ENCODE peak calls at places on chromosomes 7 and 10, in nine cellular contexts. One of them, this sample, is unnamed.

GRCh38 chr7:76317782-76318487 is 15.5 kb downstream of the HSPB1 start:
- DNase-seq in stimulated activated CD8-positive, alpha-beta memory T cell treated with anti-CD3 and anti-CD28 coated beads, Interleukin-15, amount 100 ng/mL, for 4 hours: peak; percentile 89
- DNase-seq in substantia nigra: peak; percentile 80
- DNase-seq in mucosa of descending colon: peak; percentile 98
- DNase-seq in caudate nucleus: peak; percentile 96
- DNase-seq in CD8-positive, alpha-beta memory T cell: peak; percentile 97
- DNase-seq in stimulated activated CD4-positive, alpha-beta T cell treated with anti-CD3 and anti-CD28 coated beads, Interleukin-1b, Interleukin-23, amount 100 ng/mL, for 48 hours: peak; percentile 96
- DNase-seq in H54: peak; percentile 92
- DNase-seq in CD8-positive, alpha-beta T cell: peak; percentile 95
- DNase-seq in this sample: peak; percentile 95

GRCh38 chr10:53109320-53109719 is 336.7 kb upstream of the MBL2 start:
- DNase-seq in stimulated activated CD8-positive, alpha-beta memory T cell treated with anti-CD3 and anti-CD28 coated beads, Interleukin-15, amount 100 ng/mL, for 4 hours: no peak
- DNase-seq in stimulated activated CD4-positive, alpha-beta T cell treated with anti-CD3 and anti-CD28 coated beads, Interleukin-1b, Interleukin-23, amount 100 ng/mL, for 48 hours: no peak
- DNase-seq in caudate nucleus: no peak
- DNase-seq in substantia nigra: no peak
- DNase-seq in CD8-positive, alpha-beta T cell: no peak
- DNase-seq in mucosa of descending colon: no peak
- DNase-seq in H54: no peak
- DNase-seq in CD8-positive, alpha-beta memory T cell: no peak
- DNase-seq in this sample: no peak

GRCh38 chr7:20470726-20471125 is 140.0 kb downstream of the ITGB8 start:
- DNase-seq in CD8-positive, alpha-beta memory T cell: no peak
- DNase-seq in H54: no peak
- DNase-seq in stimulated activated CD8-positive, alpha-beta memory T cell treated with anti-CD3 and anti-CD28 coated beads, Interleukin-15, amount 100 ng/mL, for 4 hours: no peak
- DNase-seq in substantia nigra: no peak
- DNase-seq in stimulated activated CD4-positive, alpha-beta T cell treated with anti-CD3 and anti-CD28 coated beads, Interleukin-1b, Interleukin-23, amount 100 ng/mL, for 48 hours: no peak
- DNase-seq in mucosa of descending colon: peak; percentile 4
- DNase-seq in caudate nucleus: no peak
- DNase-seq in CD8-positive, alpha-beta T cell: no peak
- DNase-seq in this sample: no peak

GRCh38 chr7:48832303-48832845 is 92.0 kb upstream of the CDC14C start:
- DNase-seq in CD8-positive, alpha-beta T cell: no peak
- DNase-seq in caudate nucleus: no peak
- DNase-seq in mucosa of descending colon: no peak
- DNase-seq in stimulated activated CD8-positive, alpha-beta memory T cell treated with anti-CD3 and anti-CD28 coated beads, Interleukin-15, amount 100 ng/mL, for 4 hours: no peak
- DNase-seq in substantia nigra: no peak
- DNase-seq in H54: no peak
- DNase-seq in CD8-positive, alpha-beta memory T cell: no peak
- DNase-seq in stimulated activated CD4-positive, alpha-beta T cell treated with anti-CD3 and anti-CD28 coated beads, Interleukin-1b, Interleukin-23, amount 100 ng/mL, for 48 hours: no peak
- DNase-seq in this sample: no peak

GRCh38 chr10:110209926-110210662 is 2.7 kb downstream of the MXI1 start:
- DNase-seq in CD8-positive, alpha-beta T cell: peak; percentile 79
- DNase-seq in H54: no peak
- DNase-seq in stimulated activated CD8-positive, alpha-beta memory T cell treated with anti-CD3 and anti-CD28 coated beads, Interleukin-15, amount 100 ng/mL, for 4 hours: no peak
- DNase-seq in mucosa of descending colon: peak; percentile 56
- DNase-seq in CD8-positive, alpha-beta memory T cell: no peak
- DNase-seq in substantia nigra: peak; percentile 80
- DNase-seq in stimulated activated CD4-positive, alpha-beta T cell treated with anti-CD3 and anti-CD28 coated beads, Interleukin-1b, Interleukin-23, amount 100 ng/mL, for 48 hours: peak; percentile 38
- DNase-seq in caudate nucleus: peak; percentile 48
- DNase-seq in this sample: no peak

GRCh38 chr7:114784756-114785155 is 137.1 kb upstream of the MDFIC start:
- DNase-seq in stimulated activated CD4-positive, alpha-beta T cell treated with anti-CD3 and anti-CD28 coated beads, Interleukin-1b, Interleukin-23, amount 100 ng/mL, for 48 hours: no peak
- DNase-seq in substantia nigra: no peak
- DNase-seq in mucosa of descending colon: no peak
- DNase-seq in stimulated activated CD8-positive, alpha-beta memory T cell treated with anti-CD3 and anti-CD28 coated beads, Interleukin-15, amount 100 ng/mL, for 4 hours: no peak
- DNase-seq in caudate nucleus: no peak
- DNase-seq in H54: no peak
- DNase-seq in CD8-positive, alpha-beta T cell: no peak
- DNase-seq in CD8-positive, alpha-beta memory T cell: no peak
- DNase-seq in this sample: no peak

GRCh38 chr7:134477954-134478353 is 19.1 kb upstream of the AKR1B1 start:
- DNase-seq in CD8-positive, alpha-beta T cell: no peak
- DNase-seq in stimulated activated CD8-positive, alpha-beta memory T cell treated with anti-CD3 and anti-CD28 coated beads, Interleukin-15, amount 100 ng/mL, for 4 hours: no peak
- DNase-seq in substantia nigra: no peak
- DNase-seq in H54: no peak
- DNase-seq in caudate nucleus: no peak
- DNase-seq in stimulated activated CD4-positive, alpha-beta T cell treated with anti-CD3 and anti-CD28 coated beads, Interleukin-1b, Interleukin-23, amount 100 ng/mL, for 48 hours: no peak
- DNase-seq in mucosa of descending colon: no peak
- DNase-seq in CD8-positive, alpha-beta memory T cell: no peak
- DNase-seq in this sample: no peak

GRCh38 chr10:17366705-17367104 is 87.7 kb downstream of the ST8SIA6 start:
- DNase-seq in CD8-positive, alpha-beta memory T cell: no peak
- DNase-seq in CD8-positive, alpha-beta T cell: no peak
- DNase-seq in caudate nucleus: no peak
- DNase-seq in H54: no peak
- DNase-seq in mucosa of descending colon: no peak
- DNase-seq in stimulated activated CD4-positive, alpha-beta T cell treated with anti-CD3 and anti-CD28 coated beads, Interleukin-1b, Interleukin-23, amount 100 ng/mL, for 48 hours: no peak
- DNase-seq in stimulated activated CD8-positive, alpha-beta memory T cell treated with anti-CD3 and anti-CD28 coated beads, Interleukin-15, amount 100 ng/mL, for 4 hours: no peak
- DNase-seq in substantia nigra: no peak
- DNase-seq in this sample: no peak

GRCh38 chr7:69208848-69209247 is 389.4 kb upstream of the AUTS2 start:
- DNase-seq in stimulated activated CD4-positive, alpha-beta T cell treated with anti-CD3 and anti-CD28 coated beads, Interleukin-1b, Interleukin-23, amount 100 ng/mL, for 48 hours: no peak
- DNase-seq in mucosa of descending colon: no peak
- DNase-seq in stimulated activated CD8-positive, alpha-beta memory T cell treated with anti-CD3 and anti-CD28 coated beads, Interleukin-15, amount 100 ng/mL, for 4 hours: no peak
- DNase-seq in caudate nucleus: no peak
- DNase-seq in H54: no peak
- DNase-seq in substantia nigra: no peak
- DNase-seq in CD8-positive, alpha-beta memory T cell: no peak
- DNase-seq in CD8-positive, alpha-beta T cell: no peak
- DNase-seq in this sample: no peak

GRCh38 chr10:130740788-130741785 is 570.4 kb downstream of the TCERG1L start:
- DNase-seq in stimulated activated CD8-positive, alpha-beta memory T cell treated with anti-CD3 and anti-CD28 coated beads, Interleukin-15, amount 100 ng/mL, for 4 hours: no peak
- DNase-seq in substantia nigra: no peak
- DNase-seq in stimulated activated CD4-positive, alpha-beta T cell treated with anti-CD3 and anti-CD28 coated beads, Interleukin-1b, Interleukin-23, amount 100 ng/mL, for 48 hours: no peak
- DNase-seq in CD8-positive, alpha-beta T cell: no peak
- DNase-seq in CD8-positive, alpha-beta memory T cell: no peak
- DNase-seq in caudate nucleus: no peak
- DNase-seq in mucosa of descending colon: no peak
- DNase-seq in H54: no peak
- DNase-seq in this sample: no peak

GRCh38 chr7:34158311-34158710 is 253.0 kb downstream of the BMPER start:
- DNase-seq in stimulated activated CD8-positive, alpha-beta memory T cell treated with anti-CD3 and anti-CD28 coated beads, Interleukin-15, amount 100 ng/mL, for 4 hours: no peak
- DNase-seq in CD8-positive, alpha-beta T cell: no peak
- DNase-seq in stimulated activated CD4-positive, alpha-beta T cell treated with anti-CD3 and anti-CD28 coated beads, Interleukin-1b, Interleukin-23, amount 100 ng/mL, for 48 hours: no peak
- DNase-seq in CD8-positive, alpha-beta memory T cell: no peak
- DNase-seq in substantia nigra: no peak
- DNase-seq in mucosa of descending colon: no peak
- DNase-seq in caudate nucleus: no peak
- DNase-seq in H54: no peak
- DNase-seq in this sample: no peak

GRCh38 chr10:44333511-44333910 is 51.4 kb downstream of the CXCL12 start:
- DNase-seq in stimulated activated CD8-positive, alpha-beta memory T cell treated with anti-CD3 and anti-CD28 coated beads, Interleukin-15, amount 100 ng/mL, for 4 hours: no peak
- DNase-seq in CD8-positive, alpha-beta T cell: no peak
- DNase-seq in substantia nigra: no peak
- DNase-seq in stimulated activated CD4-positive, alpha-beta T cell treated with anti-CD3 and anti-CD28 coated beads, Interleukin-1b, Interleukin-23, amount 100 ng/mL, for 48 hours: no peak
- DNase-seq in mucosa of descending colon: no peak
- DNase-seq in CD8-positive, alpha-beta memory T cell: no peak
- DNase-seq in caudate nucleus: no peak
- DNase-seq in H54: no peak
- DNase-seq in this sample: no peak

GRCh38 chr10:60236869-60237524 is 152.7 kb downstream of the ANK3 start:
- DNase-seq in CD8-positive, alpha-beta T cell: no peak
- DNase-seq in mucosa of descending colon: peak; percentile 42
- DNase-seq in stimulated activated CD8-positive, alpha-beta memory T cell treated with anti-CD3 and anti-CD28 coated beads, Interleukin-15, amount 100 ng/mL, for 4 hours: no peak
- DNase-seq in CD8-positive, alpha-beta memory T cell: no peak
- DNase-seq in stimulated activated CD4-positive, alpha-beta T cell treated with anti-CD3 and anti-CD28 coated beads, Interleukin-1b, Interleukin-23, amount 100 ng/mL, for 48 hours: no peak
- DNase-seq in H54: peak; percentile 59
- DNase-seq in caudate nucleus: no peak
- DNase-seq in substantia nigra: no peak
- DNase-seq in this sample: peak; percentile 24

GRCh38 chr7:157192861-157193260 is 54.1 kb downstream of the UBE3C start:
- DNase-seq in CD8-positive, alpha-beta memory T cell: no peak
- DNase-seq in H54: no peak
- DNase-seq in substantia nigra: no peak
- DNase-seq in stimulated activated CD8-positive, alpha-beta memory T cell treated with anti-CD3 and anti-CD28 coated beads, Interleukin-15, amount 100 ng/mL, for 4 hours: no peak
- DNase-seq in CD8-positive, alpha-beta T cell: no peak
- DNase-seq in stimulated activated CD4-positive, alpha-beta T cell treated with anti-CD3 and anti-CD28 coated beads, Interleukin-1b, Interleukin-23, amount 100 ng/mL, for 48 hours: no peak
- DNase-seq in caudate nucleus: no peak
- DNase-seq in mucosa of descending colon: no peak
- DNase-seq in this sample: no peak

GRCh38 chr7:100486753-100487446 is 3.2 kb downstream of the NYAP1 start:
- DNase-seq in stimulated activated CD4-positive, alpha-beta T cell treated with anti-CD3 and anti-CD28 coated beads, Interleukin-1b, Interleukin-23, amount 100 ng/mL, for 48 hours: no peak
- DNase-seq in substantia nigra: no peak
- DNase-seq in H54: no peak
- DNase-seq in CD8-positive, alpha-beta memory T cell: no peak
- DNase-seq in mucosa of descending colon: no peak
- DNase-seq in CD8-positive, alpha-beta T cell: no peak
- DNase-seq in caudate nucleus: no peak
- DNase-seq in stimulated activated CD8-positive, alpha-beta memory T cell treated with anti-CD3 and anti-CD28 coated beads, Interleukin-15, amount 100 ng/mL, for 4 hours: no peak
- DNase-seq in this sample: no peak

GRCh38 chr7:102129636-102130370 is 156.9 kb upstream of the SH2B2 start:
- DNase-seq in stimulated activated CD8-positive, alpha-beta memory T cell treated with anti-CD3 and anti-CD28 coated beads, Interleukin-15, amount 100 ng/mL, for 4 hours: no peak
- DNase-seq in caudate nucleus: no peak
- DNase-seq in stimulated activated CD4-positive, alpha-beta T cell treated with anti-CD3 and anti-CD28 coated beads, Interleukin-1b, Interleukin-23, amount 100 ng/mL, for 48 hours: no peak
- DNase-seq in H54: no peak
- DNase-seq in substantia nigra: no peak
- DNase-seq in CD8-positive, alpha-beta memory T cell: no peak
- DNase-seq in CD8-positive, alpha-beta T cell: no peak
- DNase-seq in mucosa of descending colon: no peak
- DNase-seq in this sample: no peak

GRCh38 chr10:77416327-77417135 is 221.1 kb downstream of the KCNMA1 start:
- DNase-seq in CD8-positive, alpha-beta memory T cell: no peak
- DNase-seq in substantia nigra: no peak
- DNase-seq in stimulated activated CD4-positive, alpha-beta T cell treated with anti-CD3 and anti-CD28 coated beads, Interleukin-1b, Interleukin-23, amount 100 ng/mL, for 48 hours: no peak
- DNase-seq in stimulated activated CD8-positive, alpha-beta memory T cell treated with anti-CD3 and anti-CD28 coated beads, Interleukin-15, amount 100 ng/mL, for 4 hours: no peak
- DNase-seq in mucosa of descending colon: no peak
- DNase-seq in CD8-positive, alpha-beta T cell: no peak
- DNase-seq in caudate nucleus: no peak
- DNase-seq in H54: peak; percentile 87
- DNase-seq in this sample: no peak

GRCh38 chr7:80760292-80760691 is 121.8 kb downstream of the CD36 start:
- DNase-seq in CD8-positive, alpha-beta memory T cell: no peak
- DNase-seq in stimulated activated CD4-positive, alpha-beta T cell treated with anti-CD3 and anti-CD28 coated beads, Interleukin-1b, Interleukin-23, amount 100 ng/mL, for 48 hours: no peak
- DNase-seq in H54: no peak
- DNase-seq in mucosa of descending colon: no peak
- DNase-seq in substantia nigra: no peak
- DNase-seq in stimulated activated CD8-positive, alpha-beta memory T cell treated with anti-CD3 and anti-CD28 coated beads, Interleukin-15, amount 100 ng/mL, for 4 hours: no peak
- DNase-seq in CD8-positive, alpha-beta T cell: no peak
- DNase-seq in caudate nucleus: no peak
- DNase-seq in this sample: no peak

GRCh38 chr10:43128958-43129706 is 9.1 kb upstream of the CSGALNACT2 start:
- DNase-seq in H54: peak; percentile 88
- DNase-seq in mucosa of descending colon: no peak
- DNase-seq in CD8-positive, alpha-beta T cell: no peak
- DNase-seq in stimulated activated CD4-positive, alpha-beta T cell treated with anti-CD3 and anti-CD28 coated beads, Interleukin-1b, Interleukin-23, amount 100 ng/mL, for 48 hours: peak; percentile 47
- DNase-seq in stimulated activated CD8-positive, alpha-beta memory T cell treated with anti-CD3 and anti-CD28 coated beads, Interleukin-15, amount 100 ng/mL, for 4 hours: no peak
- DNase-seq in CD8-positive, alpha-beta memory T cell: no peak
- DNase-seq in substantia nigra: no peak
- DNase-seq in caudate nucleus: no peak
- DNase-seq in this sample: peak; percentile 32

GRCh38 chr7:139648941-139649425 is 125.5 kb downstream of the CLEC2L start:
- DNase-seq in CD8-positive, alpha-beta memory T cell: no peak
- DNase-seq in stimulated activated CD8-positive, alpha-beta memory T cell treated with anti-CD3 and anti-CD28 coated beads, Interleukin-15, amount 100 ng/mL, for 4 hours: no peak
- DNase-seq in caudate nucleus: no peak
- DNase-seq in CD8-positive, alpha-beta T cell: no peak
- DNase-seq in mucosa of descending colon: no peak
- DNase-seq in H54: no peak
- DNase-seq in stimulated activated CD4-positive, alpha-beta T cell treated with anti-CD3 and anti-CD28 coated beads, Interleukin-1b, Interleukin-23, amount 100 ng/mL, for 48 hours: peak; percentile 43
- DNase-seq in substantia nigra: no peak
- DNase-seq in this sample: no peak

GRCh38 chr7:66713687-66714086 is 26.8 kb upstream of the RABGEF1 start:
- DNase-seq in stimulated activated CD4-positive, alpha-beta T cell treated with anti-CD3 and anti-CD28 coated beads, Interleukin-1b, Interleukin-23, amount 100 ng/mL, for 48 hours: no peak
- DNase-seq in H54: no peak
- DNase-seq in substantia nigra: no peak
- DNase-seq in caudate nucleus: no peak
- DNase-seq in CD8-positive, alpha-beta T cell: no peak
- DNase-seq in mucosa of descending colon: no peak
- DNase-seq in stimulated activated CD8-positive, alpha-beta memory T cell treated with anti-CD3 and anti-CD28 coated beads, Interleukin-15, amount 100 ng/mL, for 4 hours: no peak
- DNase-seq in CD8-positive, alpha-beta memory T cell: no peak
- DNase-seq in this sample: no peak

GRCh38 chr10:73529089-73529832 is 33.4 kb upstream of the PPP3CB start:
- DNase-seq in substantia nigra: peak; percentile 3
- DNase-seq in stimulated activated CD8-positive, alpha-beta memory T cell treated with anti-CD3 and anti-CD28 coated beads, Interleukin-15, amount 100 ng/mL, for 4 hours: no peak
- DNase-seq in CD8-positive, alpha-beta T cell: peak; percentile 43
- DNase-seq in H54: peak; percentile 67
- DNase-seq in caudate nucleus: no peak
- DNase-seq in CD8-positive, alpha-beta memory T cell: peak; percentile 29
- DNase-seq in stimulated activated CD4-positive, alpha-beta T cell treated with anti-CD3 and anti-CD28 coated beads, Interleukin-1b, Interleukin-23, amount 100 ng/mL, for 48 hours: peak; percentile 28
- DNase-seq in mucosa of descending colon: peak; percentile 70
- DNase-seq in this sample: peak; percentile 25

GRCh38 chr7:34747842-34748241 is 89.8 kb downstream of the NPSR1 start:
- DNase-seq in CD8-positive, alpha-beta T cell: no peak
- DNase-seq in substantia nigra: no peak
- DNase-seq in H54: no peak
- DNase-seq in stimulated activated CD4-positive, alpha-beta T cell treated with anti-CD3 and anti-CD28 coated beads, Interleukin-1b, Interleukin-23, amount 100 ng/mL, for 48 hours: no peak
- DNase-seq in CD8-positive, alpha-beta memory T cell: no peak
- DNase-seq in caudate nucleus: no peak
- DNase-seq in stimulated activated CD8-positive, alpha-beta memory T cell treated with anti-CD3 and anti-CD28 coated beads, Interleukin-15, amount 100 ng/mL, for 4 hours: no peak
- DNase-seq in mucosa of descending colon: peak; percentile 18
- DNase-seq in this sample: no peak

GRCh38 chr10:86523348-86523747 is 1.8 kb upstream of the WAPL start:
- DNase-seq in CD8-positive, alpha-beta memory T cell: no peak
- DNase-seq in caudate nucleus: no peak
- DNase-seq in stimulated activated CD8-positive, alpha-beta memory T cell treated with anti-CD3 and anti-CD28 coated beads, Interleukin-15, amount 100 ng/mL, for 4 hours: no peak
- DNase-seq in CD8-positive, alpha-beta T cell: no peak
- DNase-seq in mucosa of descending colon: no peak
- DNase-seq in stimulated activated CD4-positive, alpha-beta T cell treated with anti-CD3 and anti-CD28 coated beads, Interleukin-1b, Interleukin-23, amount 100 ng/mL, for 48 hours: no peak
- DNase-seq in substantia nigra: no peak
- DNase-seq in H54: no peak
- DNase-seq in this sample: no peak

GRCh38 chr10:99975942-99976809 is 33.6 kb downstream of the DNMBP start:
- DNase-seq in CD8-positive, alpha-beta memory T cell: no peak
- DNase-seq in H54: no peak
- DNase-seq in stimulated activated CD8-positive, alpha-beta memory T cell treated with anti-CD3 and anti-CD28 coated beads, Interleukin-15, amount 100 ng/mL, for 4 hours: no peak
- DNase-seq in stimulated activated CD4-positive, alpha-beta T cell treated with anti-CD3 and anti-CD28 coated beads, Interleukin-1b, Interleukin-23, amount 100 ng/mL, for 48 hours: no peak
- DNase-seq in substantia nigra: no peak
- DNase-seq in caudate nucleus: no peak
- DNase-seq in mucosa of descending colon: no peak
- DNase-seq in CD8-positive, alpha-beta T cell: no peak
- DNase-seq in this sample: no peak

GRCh38 chr7:40843338-40844026 is 708.7 kb downstream of the SUGCT start:
- DNase-seq in caudate nucleus: no peak
- DNase-seq in mucosa of descending colon: no peak
- DNase-seq in stimulated activated CD8-positive, alpha-beta memory T cell treated with anti-CD3 and anti-CD28 coated beads, Interleukin-15, amount 100 ng/mL, for 4 hours: no peak
- DNase-seq in stimulated activated CD4-positive, alpha-beta T cell treated with anti-CD3 and anti-CD28 coated beads, Interleukin-1b, Interleukin-23, amount 100 ng/mL, for 48 hours: no peak
- DNase-seq in H54: no peak
- DNase-seq in substantia nigra: no peak
- DNase-seq in CD8-positive, alpha-beta memory T cell: no peak
- DNase-seq in CD8-positive, alpha-beta T cell: no peak
- DNase-seq in this sample: no peak

GRCh38 chr10:133279961-133280283 is 3.3 kb upstream of the ADAM8 start:
- DNase-seq in CD8-positive, alpha-beta T cell: no peak
- DNase-seq in stimulated activated CD8-positive, alpha-beta memory T cell treated with anti-CD3 and anti-CD28 coated beads, Interleukin-15, amount 100 ng/mL, for 4 hours: no peak
- DNase-seq in caudate nucleus: no peak
- DNase-seq in H54: no peak
- DNase-seq in CD8-positive, alpha-beta memory T cell: no peak
- DNase-seq in mucosa of descending colon: no peak
- DNase-seq in stimulated activated CD4-positive, alpha-beta T cell treated with anti-CD3 and anti-CD28 coated beads, Interleukin-1b, Interleukin-23, amount 100 ng/mL, for 48 hours: no peak
- DNase-seq in substantia nigra: no peak
- DNase-seq in this sample: no peak

GRCh38 chr10:127907411-127908105 is 655 bp downstream of the PTPRE start:
- DNase-seq in stimulated activated CD4-positive, alpha-beta T cell treated with anti-CD3 and anti-CD28 coated beads, Interleukin-1b, Interleukin-23, amount 100 ng/mL, for 48 hours: no peak
- DNase-seq in mucosa of descending colon: peak; percentile 44
- DNase-seq in CD8-positive, alpha-beta T cell: no peak
- DNase-seq in H54: no peak
- DNase-seq in substantia nigra: no peak
- DNase-seq in CD8-positive, alpha-beta memory T cell: no peak
- DNase-seq in stimulated activated CD8-positive, alpha-beta memory T cell treated with anti-CD3 and anti-CD28 coated beads, Interleukin-15, amount 100 ng/mL, for 4 hours: no peak
- DNase-seq in caudate nucleus: no peak
- DNase-seq in this sample: no peak

GRCh38 chr7:22849158-22849557 is 26.5 kb upstream of the TOMM7 start:
- DNase-seq in mucosa of descending colon: no peak
- DNase-seq in H54: no peak
- DNase-seq in substantia nigra: no peak
- DNase-seq in stimulated activated CD8-positive, alpha-beta memory T cell treated with anti-CD3 and anti-CD28 coated beads, Interleukin-15, amount 100 ng/mL, for 4 hours: no peak
- DNase-seq in CD8-positive, alpha-beta T cell: no peak
- DNase-seq in stimulated activated CD4-positive, alpha-beta T cell treated with anti-CD3 and anti-CD28 coated beads, Interleukin-1b, Interleukin-23, amount 100 ng/mL, for 48 hours: no peak
- DNase-seq in caudate nucleus: no peak
- DNase-seq in CD8-positive, alpha-beta memory T cell: no peak
- DNase-seq in this sample: no peak

GRCh38 chr10:14601872-14602725 is 172.6 kb downstream of the FAM107B start:
- DNase-seq in CD8-positive, alpha-beta T cell: peak; percentile 80
- DNase-seq in CD8-positive, alpha-beta memory T cell: peak; percentile 50
- DNase-seq in stimulated activated CD4-positive, alpha-beta T cell treated with anti-CD3 and anti-CD28 coated beads, Interleukin-1b, Interleukin-23, amount 100 ng/mL, for 48 hours: peak; percentile 65
- DNase-seq in substantia nigra: no peak
- DNase-seq in caudate nucleus: no peak
- DNase-seq in stimulated activated CD8-positive, alpha-beta memory T cell treated with anti-CD3 and anti-CD28 coated beads, Interleukin-15, amount 100 ng/mL, for 4 hours: no peak
- DNase-seq in H54: no peak
- DNase-seq in mucosa of descending colon: peak; percentile 37
- DNase-seq in this sample: peak; percentile 40

GRCh38 chr10:96470108-96470743 is 43.5 kb downstream of the TLL2 start:
- DNase-seq in CD8-positive, alpha-beta memory T cell: no peak
- DNase-seq in stimulated activated CD8-positive, alpha-beta memory T cell treated with anti-CD3 and anti-CD28 coated beads, Interleukin-15, amount 100 ng/mL, for 4 hours: no peak
- DNase-seq in substantia nigra: peak; percentile 4
- DNase-seq in caudate nucleus: peak; percentile 26
- DNase-seq in stimulated activated CD4-positive, alpha-beta T cell treated with anti-CD3 and anti-CD28 coated beads, Interleukin-1b, Interleukin-23, amount 100 ng/mL, for 48 hours: peak; percentile 28
- DNase-seq in mucosa of descending colon: peak; percentile 25
- DNase-seq in H54: peak; percentile 65
- DNase-seq in CD8-positive, alpha-beta T cell: no peak
- DNase-seq in this sample: peak; percentile 18